ENCODE peak calls at places on chromosomes 16 and 17, in ten cellular contexts. N is tibial artery, C is right atrium auricular region, R is left ventricle myocardium inferior, U is heart left ventricle, L is left lung, A is OCI-LY7, E is upper lobe of left lung, Z is pancreas, X is adrenal gland. H is an unnamed sample. For H3K4me1, the result is how much of the 10 kb centered on the place peaks cover.

GRCh38 chr17:12050646-12051225 is 30.1 kb downstream of the MAP2K4 start:
- DNase-seq in N (no peak), C (no peak), R (no peak), U (no peak), L (no peak), A (no peak), E (no peak), Z (no peak), X (no peak), H (no peak)

GRCh38 chr16:89357055-89357454 is 133.3 kb downstream of the ANKRD11 start:
- DNase-seq in N (no peak), C (no peak), R (no peak), U (no peak), L (no peak), A (no peak), E (no peak), Z (no peak), X (no peak), H (no peak)

GRCh38 chr16:23280483-23280967 is 21.6 kb upstream of the SCNN1B start:
- DNase-seq in N (no peak), C (no peak), R (no peak), U (no peak), L (no peak), A (no peak), E (no peak), Z (no peak), X (no peak), H (no peak)

GRCh38 chr16:78696797-78697196 is 597.3 kb downstream of the WWOX start:
- DNase-seq in N (no peak), C (no peak), R (no peak), U (no peak), L (no peak), A (no peak), E (no peak), Z (no peak), X (no peak), H (no peak)

GRCh38 chr17:6245301-6245810 is 175.2 kb downstream of the WSCD1 start:
- DNase-seq in N (no peak), C (peak), R (no peak), U (no peak), L (no peak), A (no peak), E (no peak), Z (no peak), X (no peak), H (no peak)

GRCh38 chr16:85539084-85539483 is 74.0 kb upstream of the GSE1 start:
- DNase-seq in N (no peak), C (no peak), R (no peak), U (no peak), L (no peak), A (no peak), E (no peak), Z (no peak), X (no peak), H (no peak)

GRCh38 chr17:82963104-82963950 is 116.1 kb upstream of the METRNL start:
- DNase-seq in N (peak), C (peak), R (peak), U (peak), L (peak), A (peak), E (peak), Z (peak), X (peak), H (peak)

GRCh38 chr17:59838196-59838911 is 54.4 kb downstream of the TUBD1 start:
- DNase-seq in N (no peak), C (no peak), R (no peak), U (no peak), L (no peak), A (no peak), E (no peak), Z (no peak), X (no peak), H (no peak)

GRCh38 chr17:79855331-79856124 is 16.3 kb upstream of the CBX4 start:
- DNase-seq in N (no peak), C (no peak), R (no peak), U (no peak), L (no peak), A (no peak), E (no peak), Z (no peak), X (no peak), H (no peak)

GRCh38 chr17:77827039-77827438 is 131.5 kb upstream of the TNRC6C start:
- DNase-seq in N (peak), C (no peak), R (no peak), U (no peak), L (no peak), A (no peak), E (no peak), Z (no peak), X (no peak), H (no peak)

GRCh38 chr17:39264119-39264518 is 38.4 kb upstream of the STAC2 start:
- DNase-seq in N (no peak), C (peak), R (peak), U (peak), L (no peak), A (no peak), E (no peak), Z (no peak), X (peak), H (no peak)

GRCh38 chr17:75273968-75274708 is 3.1 kb upstream of the MIF4GD start:
- DNase-seq in N (no peak), C (no peak), R (no peak), U (no peak), L (no peak), A (no peak), E (no peak), Z (no peak), X (peak), H (no peak)

GRCh38 chr16:65274576-65274975 is 152.7 kb upstream of the CDH11 start:
- DNase-seq in N (no peak), C (no peak), R (no peak), U (no peak), L (no peak), A (no peak), E (no peak), Z (no peak), X (no peak), H (no peak)

GRCh38 chr16:65280988-65281530 is 159.2 kb upstream of the CDH11 start:
- DNase-seq in N (no peak), C (no peak), R (no peak), U (no peak), L (no peak), A (no peak), E (no peak), Z (no peak), X (no peak), H (no peak)

GRCh38 chr16:65283238-65283651 is 161.4 kb upstream of the CDH11 start:
- DNase-seq in N (no peak), C (no peak), R (no peak), U (no peak), L (no peak), A (no peak), E (peak), Z (no peak), X (no peak), H (no peak)

GRCh38 chr16:65281636-65282035 is 159.8 kb upstream of the CDH11 start:
- DNase-seq in N (no peak), C (no peak), R (no peak), U (no peak), L (no peak), A (no peak), E (no peak), Z (no peak), X (no peak), H (no peak)

DNA sequence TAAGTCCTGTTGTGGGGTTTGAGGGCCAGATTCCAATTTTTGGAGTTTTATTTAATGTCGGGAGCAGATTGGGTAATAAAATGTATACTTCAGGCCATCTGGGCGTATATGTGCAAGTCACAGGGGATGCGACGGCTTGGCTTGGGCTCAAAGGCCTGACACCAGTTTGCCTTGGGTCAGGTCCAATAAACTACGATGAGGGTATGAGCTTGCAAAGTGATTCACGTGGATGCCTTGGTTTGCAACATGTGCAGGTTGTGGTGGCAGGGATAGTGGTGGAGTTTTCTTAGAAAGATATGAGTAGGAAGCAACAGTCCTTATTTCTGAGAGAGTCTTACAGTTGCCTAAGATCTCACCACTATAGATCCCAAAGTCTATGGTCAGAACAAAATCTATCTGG is 157.0 kb upstream of the CDH11 start:
- DNase-seq in N (no peak), C (no peak), R (no peak), U (no peak), L (no peak), A (no peak), E (no peak), Z (no peak), X (no peak), H (no peak)
- H3K27ac ChIP-seq in N (no peak), C (no peak), R (no peak), U (no peak), L (no peak), A (no peak), E (no peak), Z (no peak), X (no peak), H (no peak)

GRCh38 chr17:72617557-72617956 is 474.9 kb downstream of the SLC39A11 start:
- DNase-seq in N (no peak), C (no peak), R (no peak), U (no peak), L (no peak), A (no peak), E (no peak), Z (no peak), X (no peak), H (no peak)

GRCh38 chr17:72619976-72620650 is 472.4 kb downstream of the SLC39A11 start:
- DNase-seq in N (no peak), C (no peak), R (no peak), U (no peak), L (no peak), A (no peak), E (no peak), Z (no peak), X (no peak), H (no peak)

GRCh38 chr17:72615627-72615991 is 476.9 kb downstream of the SLC39A11 start:
- DNase-seq in N (no peak), C (no peak), R (no peak), U (no peak), L (no peak), A (no peak), E (no peak), Z (no peak), X (no peak), H (no peak)

GRCh38 chr17:72616457-72616856 is 476.0 kb downstream of the SLC39A11 start:
- DNase-seq in N (no peak), C (no peak), R (no peak), U (no peak), L (no peak), A (no peak), E (no peak), Z (no peak), X (no peak), H (no peak)

DNA sequence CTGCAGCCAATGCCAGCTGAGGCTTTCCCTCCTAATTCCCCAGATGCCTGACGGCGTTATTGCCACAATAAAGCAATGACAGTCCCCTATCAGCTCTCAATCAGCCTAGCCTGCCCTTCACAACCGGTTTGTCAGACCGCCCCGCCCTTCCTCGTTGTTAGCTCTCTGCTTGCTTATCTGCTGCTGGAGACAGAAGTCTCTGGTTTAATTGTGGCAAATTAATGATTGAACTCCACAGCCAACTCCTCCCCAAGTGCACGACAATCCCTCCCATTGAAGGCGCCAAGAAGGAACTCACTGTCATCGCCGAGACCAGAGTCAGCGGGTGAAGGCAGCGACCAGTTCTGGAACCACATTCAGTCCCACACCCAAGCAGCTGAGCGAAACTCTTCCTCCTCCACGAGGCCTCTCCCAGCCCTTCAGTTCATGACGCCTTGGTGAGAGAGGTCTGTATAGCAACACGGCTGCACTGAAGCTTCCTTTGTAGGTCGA is 474.4 kb downstream of the SLC39A11 start:
- DNase-seq in N (no peak), C (no peak), R (no peak), U (no peak), L (no peak), A (no peak), E (no peak), Z (peak), X (no peak), H (no peak)
- H3K4me3 ChIP-seq in N (no peak), C (no peak), R (no peak), U (no peak), L (no peak), A (no peak), E (no peak), Z (no peak), X (no peak), H (no peak)

DNA sequence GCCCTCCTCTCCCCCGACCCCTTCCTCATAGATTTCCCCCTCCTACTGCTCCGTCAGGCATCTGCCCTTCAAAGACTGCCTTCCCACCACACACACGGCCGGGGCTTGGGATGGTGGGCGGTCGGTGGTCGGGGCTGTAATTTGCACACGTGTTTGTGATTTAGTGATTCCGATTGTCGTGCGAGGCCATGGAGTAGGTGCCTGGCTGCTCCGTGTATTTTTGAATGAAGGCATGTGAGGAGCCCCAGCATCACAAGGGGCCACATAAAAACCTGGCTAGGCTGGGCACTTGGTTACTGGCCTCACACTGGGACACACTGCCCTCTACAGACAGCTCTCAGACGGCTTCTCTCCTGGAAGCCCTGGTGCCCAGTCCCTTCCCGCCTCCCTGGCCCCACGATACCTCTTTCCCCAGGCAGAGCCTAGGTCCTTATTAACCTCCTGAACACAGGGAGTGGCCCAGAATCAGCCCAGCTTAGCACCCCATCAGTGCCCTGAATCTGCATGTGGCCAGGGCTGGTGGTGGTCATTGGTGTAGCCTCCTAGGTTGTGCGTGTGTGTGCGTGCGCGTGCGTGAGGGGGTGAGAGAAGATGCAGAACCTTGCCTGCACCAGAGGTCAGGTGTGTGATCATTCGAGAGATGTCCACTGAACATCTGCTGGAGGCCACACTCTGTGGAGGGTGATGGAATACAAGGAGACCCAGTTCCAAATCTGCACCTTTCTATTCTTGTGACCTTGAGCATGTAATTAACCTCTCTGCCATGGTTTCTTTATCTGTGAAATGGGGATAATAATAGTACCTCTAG is 1.3 kb upstream of the SOCS1 start:
- DNase-seq in N (peak), C (peak), R (peak), U (peak), L (peak), A (peak), E (peak), Z (peak), X (peak), H (no peak)
- H3K4me1 ChIP-seq in N (under half), C (under half), R (half or more), U (under half), L (half or more), A (under half), E (under half), Z (under half), X (under half), H (under half)

GRCh38 chr16:3963203-3963602 is 82.7 kb upstream of the CREBBP start:
- DNase-seq in N (peak), C (no peak), R (no peak), U (no peak), L (peak), A (no peak), E (no peak), Z (no peak), X (no peak), H (no peak)

GRCh38 chr16:3960049-3960809 is 79.7 kb upstream of the CREBBP start:
- DNase-seq in N (no peak), C (no peak), R (no peak), U (no peak), L (no peak), A (no peak), E (no peak), Z (no peak), X (no peak), H (no peak)

GRCh38 chr16:3959148-3959547 is 78.6 kb upstream of the CREBBP start:
- DNase-seq in N (no peak), C (no peak), R (no peak), U (no peak), L (no peak), A (no peak), E (no peak), Z (no peak), X (peak), H (no peak)

GRCh38 chr16:3963886-3964685 is 83.6 kb upstream of the CREBBP start:
- DNase-seq in N (no peak), C (no peak), R (no peak), U (no peak), L (peak), A (no peak), E (peak), Z (no peak), X (no peak), H (no peak)

DNA sequence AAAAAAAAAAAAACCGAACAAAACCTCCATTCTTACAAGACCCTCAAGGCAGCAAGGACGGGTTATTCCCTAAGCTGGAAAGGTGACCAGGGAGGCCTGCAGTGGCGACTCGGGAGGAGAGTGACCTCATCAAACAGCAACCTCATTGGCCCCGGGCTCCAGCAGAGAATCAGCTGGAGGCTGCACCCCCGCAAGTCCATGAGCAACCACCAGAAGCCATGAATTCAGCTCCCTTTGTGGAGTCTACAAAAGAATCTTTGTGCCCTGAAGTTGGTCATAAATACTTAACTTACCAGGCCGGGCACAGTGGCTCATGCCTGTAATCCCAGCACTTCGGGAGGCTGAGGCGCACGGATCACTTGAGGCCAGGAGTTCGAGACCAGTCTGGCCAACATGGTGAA is 80.9 kb upstream of the CREBBP start:
- DNase-seq in N (no peak), C (no peak), R (no peak), U (no peak), L (no peak), A (no peak), E (no peak), Z (no peak), X (no peak), H (no peak)
- H3K27ac ChIP-seq in N (peak), C (peak), R (peak), U (peak), L (peak), A (no peak), E (peak), Z (peak), X (no peak), H (peak)

GRCh38 chr17:48618366-48618896 is 3.3 kb upstream of the HOXB8 start:
- DNase-seq in N (peak), C (peak), R (peak), U (peak), L (peak), A (peak), E (peak), Z (peak), X (peak), H (peak)
- H3K4me3 ChIP-seq in N (no peak), C (no peak), R (no peak), U (no peak), L (no peak), A (no peak), E (no peak), Z (no peak), X (no peak), H (no peak)

GRCh38 chr17:1110524-1110843 is 69.3 kb downstream of the ABR start:
- DNase-seq in N (no peak), C (no peak), R (no peak), U (no peak), L (no peak), A (no peak), E (no peak), Z (no peak), X (no peak), H (no peak)
- H3K4me1 ChIP-seq in N (half or more), C (under half), R (half or more), U (half or more), L (half or more), A (under half), E (half or more), Z (under half), X (under half), H (half or more)

DNA sequence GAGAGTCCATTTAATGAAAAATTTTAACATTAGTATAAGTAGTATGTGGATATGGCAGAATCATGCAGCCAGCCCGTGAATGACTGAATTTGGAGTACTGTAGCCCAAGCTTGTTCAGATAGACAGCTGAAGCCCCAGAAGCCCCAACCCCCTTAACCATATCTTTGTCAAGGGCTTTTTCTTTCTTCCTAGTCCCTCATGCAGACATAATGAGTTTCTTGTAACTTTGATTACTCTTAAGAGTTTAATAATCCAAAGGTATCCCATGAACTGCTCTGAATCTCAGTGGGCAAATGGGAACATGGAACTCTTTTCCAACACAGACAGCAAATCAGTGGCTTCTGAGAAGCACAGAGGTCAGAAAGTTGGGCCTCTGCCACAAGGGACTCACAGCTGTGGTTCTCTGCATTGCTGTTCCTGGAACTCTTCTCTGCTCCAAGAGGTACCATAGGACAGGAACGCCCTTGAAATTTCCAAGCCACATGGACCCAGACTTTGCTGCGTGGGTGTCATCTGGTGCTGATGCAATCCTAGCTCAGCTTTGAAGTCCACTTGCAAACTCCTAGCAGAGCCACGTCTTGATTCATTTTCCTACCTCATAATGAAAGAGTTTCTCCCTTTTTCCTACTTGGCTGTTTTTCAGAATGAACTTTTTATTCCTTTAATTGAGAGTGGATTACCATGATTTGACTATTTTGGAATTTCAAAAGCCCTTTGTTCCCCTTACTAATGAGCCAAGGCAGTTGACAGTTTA is 18.1 kb downstream of the LYRM1 start:
- DNase-seq in N (no peak), C (peak), R (peak), U (peak), L (peak), A (no peak), E (no peak), Z (no peak), X (peak), H (no peak)
- H3K27ac ChIP-seq in N (no peak), C (peak), R (peak), U (no peak), L (no peak), A (no peak), E (no peak), Z (no peak), X (no peak), H (no peak)

GRCh38 chr17:18320301-18320700 is 5.2 kb downstream of the SMCR8 start:
- DNase-seq in N (no peak), C (no peak), R (no peak), U (no peak), L (no peak), A (no peak), E (no peak), Z (no peak), X (no peak), H (no peak)
- H3K4me3 ChIP-seq in N (no peak), C (no peak), R (peak), U (no peak), L (no peak), A (no peak), E (no peak), Z (no peak), X (no peak), H (no peak)

GRCh38 chr16:70738083-70738977 is 52.5 kb upstream of the MTSS2 start:
- DNase-seq in N (peak), C (no peak), R (peak), U (peak), L (peak), A (peak), E (no peak), Z (no peak), X (peak), H (no peak)
- H3K4me1 ChIP-seq in N (under half), C (under half), R (half or more), U (under half), L (half or more), A (under half), E (half or more), Z (under half), X (under half), H (under half)